ENCODE peak calls at places on chromosomes 12 and 14, in ten cellular contexts. D is AG09309; I is RKO; U is ELR; E is endodermal cell; Q is Kasumi-1; R is left cardiac atrium; M is nephron progenitor cell; O is activated CD8-positive, alpha-beta memory T cell treated with anti-CD3 and anti-CD28 coated beads for 1 hour; C is left ventricle myocardium superior. F is an unnamed sample.

GRCh38 chr12:25151476-25151875 is 43.5 kb downstream of the DNAI7 start:
- DNase-seq in D (peak; percentile 88), I (peak; percentile 87), U (peak; percentile 96), E (peak; percentile 62), Q (no peak), R (peak; percentile 65), M (no peak), O (no peak), C (peak; percentile 45), F (no peak)

GRCh38 chr12:144650-145284 is 69.2 kb downstream of the SLC6A12 start:
- DNase-seq in D (no peak), I (no peak), U (no peak), E (no peak), Q (no peak), R (no peak), M (no peak), O (no peak), C (no peak), F (no peak)

GRCh38 chr12:12811343-12811742 is 1.8 kb upstream of the DDX47 start:
- DNase-seq in D (no peak), I (no peak), U (no peak), E (no peak), Q (peak; percentile 7), R (no peak), M (no peak), O (no peak), C (no peak), F (no peak)

GRCh38 chr14:78611031-78611430 is 440.9 kb downstream of the NRXN3 start:
- DNase-seq in D (no peak), I (no peak), U (no peak), E (no peak), Q (no peak), R (no peak), M (no peak), O (no peak), C (no peak), F (no peak)

GRCh38 chr12:117085318-117085947 is 13.8 kb downstream of the TESC start:
- DNase-seq in D (no peak), I (no peak), U (no peak), E (no peak), Q (no peak), R (peak; percentile 14), M (no peak), O (no peak), C (no peak), F (no peak)

GRCh38 chr12:106760184-106760531 is 14.3 kb upstream of the RIC8B start:
- DNase-seq in D (no peak), I (no peak), U (no peak), E (peak; percentile 86), Q (peak; percentile 61), R (no peak), M (no peak), O (no peak), C (no peak), F (no peak)

GRCh38 chr14:69260979-69261605 is 1.1 kb downstream of the GALNT16 start:
- DNase-seq in D (no peak), I (no peak), U (no peak), E (peak; percentile 90), Q (no peak), R (peak; percentile 43), M (peak; percentile 62), O (no peak), C (peak; percentile 82), F (peak; percentile 52)

GRCh38 chr12:40240779-40241178 is 16.0 kb downstream of the LRRK2 start:
- DNase-seq in D (no peak), I (no peak), U (no peak), E (no peak), Q (no peak), R (no peak), M (no peak), O (no peak), C (no peak), F (no peak)

GRCh38 chr12:23534196-23534595 is 415.3 kb downstream of the SOX5 start:
- DNase-seq in D (no peak), I (no peak), U (no peak), E (no peak), Q (no peak), R (no peak), M (peak; percentile 4), O (no peak), C (no peak), F (no peak)

GRCh38 chr12:6200266-6201198 is at the start of gene CD9:
- DNase-seq in D (no peak), I (peak; percentile 81), U (peak; percentile 75), E (peak; percentile 79), Q (no peak), R (peak; percentile 84), M (peak; percentile 59), O (no peak), C (peak; percentile 82), F (peak; percentile 24)

GRCh38 chr12:117190210-117190781 is at the start of gene FBXO21:
- DNase-seq in D (peak; percentile 8), I (peak; percentile 88), U (peak; percentile 88), E (peak; percentile 99), Q (peak; percentile 68), R (peak; percentile 92), M (peak; percentile 96), O (peak; percentile 66), C (peak; percentile 96), F (peak; percentile 96)

GRCh38 chr12:115541891-115542361 is 735.6 kb downstream of the MED13L start:
- DNase-seq in D (peak; percentile 33), I (no peak), U (peak; percentile 8), E (no peak), Q (no peak), R (no peak), M (no peak), O (no peak), C (no peak), F (no peak)

GRCh38 chr12:50788562-50788961 is 24.7 kb downstream of the ATF1 start:
- DNase-seq in D (peak; percentile 94), I (no peak), U (peak; percentile 99), E (no peak), Q (no peak), R (no peak), M (no peak), O (no peak), C (no peak), F (no peak)

GRCh38 chr14:21978184-21978998 is 304.8 kb upstream of the OR4E1 start:
- DNase-seq in D (no peak), I (peak; percentile 44), U (peak; percentile 38), E (peak; percentile 88), Q (peak; percentile 67), R (peak; percentile 26), M (peak; percentile 68), O (no peak), C (peak; percentile 30), F (no peak)

GRCh38 chr12:89450922-89451321 is 73.7 kb downstream of the GALNT4 start:
- DNase-seq in D (peak; percentile 59), I (no peak), U (peak; percentile 66), E (no peak), Q (no peak), R (no peak), M (no peak), O (no peak), C (no peak), F (no peak)

GRCh38 chr14:74956000-74956279 is 543 bp upstream of the PGF start:
- DNase-seq in D (no peak), I (no peak), U (no peak), E (no peak), Q (no peak), R (no peak), M (no peak), O (no peak), C (no peak), F (no peak)

GRCh38 chr14:100388137-100389050 is 65.3 kb downstream of the SLC25A47 start:
- DNase-seq in D (no peak), I (no peak), U (no peak), E (no peak), Q (no peak), R (no peak), M (no peak), O (no peak), C (no peak), F (no peak)

GRCh38 chr12:87982208-87982607 is 47.0 kb downstream of the C12orf50 start:
- DNase-seq in D (no peak), I (no peak), U (peak; percentile 45), E (no peak), Q (no peak), R (no peak), M (no peak), O (no peak), C (no peak), F (no peak)

GRCh38 chr12:87756721-87757120 is 272.5 kb downstream of the C12orf50 start:
- DNase-seq in D (no peak), I (no peak), U (no peak), E (no peak), Q (no peak), R (no peak), M (no peak), O (no peak), C (no peak), F (no peak)

GRCh38 chr12:25320123-25321006 is 69.6 kb upstream of the KRAS start:
- DNase-seq in D (no peak), I (no peak), U (no peak), E (no peak), Q (no peak), R (no peak), M (no peak), O (no peak), C (no peak), F (no peak)

GRCh38 chr14:96053600-96054381 is 14.6 kb downstream of the C14orf132 start:
- DNase-seq in D (peak; percentile 95), I (peak; percentile 28), U (peak; percentile 82), E (no peak), Q (no peak), R (peak; percentile 56), M (no peak), O (no peak), C (no peak), F (no peak)

GRCh38 chr14:101620039-101620788 is 58.9 kb downstream of the DIO3 start:
- DNase-seq in D (no peak), I (no peak), U (no peak), E (no peak), Q (no peak), R (no peak), M (no peak), O (no peak), C (no peak), F (no peak)

GRCh38 chr12:54993181-54993835 is 8.7 kb upstream of the TESPA1 start:
- DNase-seq in D (peak; percentile 17), I (peak; percentile 79), U (peak; percentile 72), E (peak; percentile 77), Q (peak; percentile 83), R (no peak), M (peak; percentile 53), O (no peak), C (no peak), F (no peak)

GRCh38 chr12:110109037-110109836 is 14.9 kb upstream of the IFT81 start:
- DNase-seq in D (peak; percentile 100), I (no peak), U (peak; percentile 91), E (peak; percentile 87), Q (no peak), R (peak; percentile 77), M (peak; percentile 30), O (no peak), C (peak; percentile 76), F (no peak)

GRCh38 chr12:41151789-41152188 is 36.3 kb upstream of the PDZRN4 start:
- DNase-seq in D (no peak), I (peak; percentile 72), U (peak; percentile 0), E (no peak), Q (no peak), R (no peak), M (no peak), O (no peak), C (no peak), F (no peak)

GRCh38 chr14:50062438-50063039 is 53.8 kb downstream of the VCPKMT start:
- DNase-seq in D (no peak), I (no peak), U (peak; percentile 80), E (peak; percentile 84), Q (peak; percentile 76), R (no peak), M (peak; percentile 20), O (peak; percentile 61), C (no peak), F (no peak)

GRCh38 chr14:102206901-102207300 is 67.2 kb downstream of the WDR20 start:
- DNase-seq in D (no peak), I (no peak), U (no peak), E (no peak), Q (no peak), R (no peak), M (no peak), O (no peak), C (no peak), F (no peak)

GRCh38 chr12:110689002-110689600 is at the start of gene HVCN1:
- DNase-seq in D (no peak), I (no peak), U (peak; percentile 50), E (peak; percentile 92), Q (peak; percentile 69), R (peak; percentile 73), M (peak; percentile 69), O (no peak), C (peak; percentile 79), F (peak; percentile 54)

F was measured in activated B cell treated with CpG ODN at 0.5 μM for 24 hours.